ENCODE peak calls at places on chromosomes 3 and 15, in eight cellular contexts. A, J, U, T, L, R, E and H are unnamed samples.
A peak's percentile ranks its signal among the peaks of the same experiment; 100 is the strongest.

GRCh38 chr15:54567408-54568040 is 589.3 kb downstream of the UNC13C start:
- DNase-seq in A (no peak), J (no peak), U (no peak), T (no peak), L (no peak), R (no peak), E (no peak), H (no peak)

GRCh38 chr3:43207628-43208085 is 78.7 kb upstream of the SNRK start:
- DNase-seq in A (no peak), J (no peak), U (no peak), T (no peak), L (no peak), R (no peak), E (no peak), H (no peak)

GRCh38 chr3:55402886-55403605 is 84.1 kb downstream of the WNT5A start:
- DNase-seq in A (no peak), J (no peak), U (no peak), T (no peak), L (no peak), R (no peak), E (no peak), H (no peak)

GRCh38 chr3:194261581-194262063 is 89.5 kb downstream of the CPN2 start:
- DNase-seq in A (no peak), J (no peak), U (no peak), T (no peak), L (peak; percentile 14), R (no peak), E (no peak), H (no peak)

GRCh38 chr3:101816215-101817149 is 32.8 kb upstream of the NFKBIZ start:
- DNase-seq in A (no peak), J (no peak), U (no peak), T (no peak), L (no peak), R (no peak), E (no peak), H (no peak)

GRCh38 chr15:68305420-68305871 is 27.9 kb downstream of the FEM1B start:
- DNase-seq in A (peak; percentile 56), J (no peak), U (no peak), T (no peak), L (no peak), R (peak; percentile 8), E (no peak), H (peak; percentile 32)

GRCh38 chr3:70824785-70825184 is 512.3 kb upstream of the MDFIC2 start:
- DNase-seq in A (no peak), J (no peak), U (no peak), T (no peak), L (no peak), R (no peak), E (no peak), H (no peak)

GRCh38 chr15:84595660-84596059 is 5.1 kb upstream of the ZSCAN2 start:
- DNase-seq in A (no peak), J (no peak), U (no peak), T (no peak), L (no peak), R (no peak), E (no peak), H (no peak)

GRCh38 chr15:39025331-39025730 is 460.7 kb upstream of the RASGRP1 start:
- DNase-seq in A (no peak), J (no peak), U (no peak), T (no peak), L (no peak), R (no peak), E (no peak), H (no peak)

GRCh38 chr3:111252795-111253194 is 181.2 kb downstream of the NECTIN3 start:
- DNase-seq in A (peak; percentile 41), J (no peak), U (peak; percentile 60), T (no peak), L (no peak), R (peak; percentile 43), E (no peak), H (peak; percentile 6)

GRCh38 chr3:169240786-169241486 is 422.6 kb downstream of the MECOM start:
- DNase-seq in A (no peak), J (no peak), U (no peak), T (no peak), L (no peak), R (no peak), E (no peak), H (no peak)

GRCh38 chr3:63918321-63918720 is 6.1 kb upstream of the SCAANT1 start:
- DNase-seq in A (no peak), J (no peak), U (no peak), T (no peak), L (no peak), R (no peak), E (no peak), H (no peak)

GRCh38 chr3:189099031-189099471 is 72.7 kb upstream of the TPRG1 start:
- DNase-seq in A (peak; percentile 64), J (peak; percentile 99), U (no peak), T (no peak), L (peak; percentile 90), R (peak; percentile 83), E (no peak), H (no peak)

GRCh38 chr3:166785851-166786250 is 594.2 kb downstream of the ZBBX start:
- DNase-seq in A (no peak), J (no peak), U (no peak), T (no peak), L (no peak), R (no peak), E (no peak), H (no peak)

GRCh38 chr3:39346785-39347585 is 17.5 kb downstream of the CCR8 start:
- DNase-seq in A (no peak), J (no peak), U (peak; percentile 28), T (no peak), L (no peak), R (no peak), E (no peak), H (no peak)

GRCh38 chr15:99275061-99275460 is 23.8 kb downstream of the LRRC28 start:
- DNase-seq in A (no peak), J (no peak), U (no peak), T (no peak), L (no peak), R (no peak), E (no peak), H (no peak)

GRCh38 chr15:99279290-99279689 is 28.0 kb downstream of the LRRC28 start:
- DNase-seq in A (no peak), J (no peak), U (no peak), T (no peak), L (no peak), R (no peak), E (no peak), H (no peak)

GRCh38 chr15:99279783-99280307 is 28.6 kb downstream of the LRRC28 start:
- DNase-seq in A (no peak), J (no peak), U (no peak), T (no peak), L (no peak), R (no peak), E (no peak), H (no peak)

GRCh38 chr15:99275525-99276128 is 24.3 kb downstream of the LRRC28 start:
- DNase-seq in A (no peak), J (no peak), U (peak; percentile 19), T (no peak), L (no peak), R (no peak), E (no peak), H (no peak)
- H3K4me1 ChIP-seq in A (peaks cover 6% of the 10 kb centered on the region), J (peaks cover 14% of the 10 kb centered on the region), U (peaks cover 8% of the 10 kb centered on the region), T (no peaks in the 10 kb centered on the region), L (no peaks in the 10 kb centered on the region), R (no peaks in the 10 kb centered on the region), E (peaks cover 2% of the 10 kb centered on the region), H (no peaks in the 10 kb centered on the region)

GRCh38 chr3:37116998-37117397 is 57.4 kb downstream of the LRRFIP2 start:
- DNase-seq in A (no peak), J (no peak), U (no peak), T (no peak), L (no peak), R (no peak), E (no peak), H (no peak)
- H3K4me1 ChIP-seq in A (peaks cover 9% of the 10 kb centered on the region), J (peaks cover 43% of the 10 kb centered on the region), U (no peaks in the 10 kb centered on the region), T (no peaks in the 10 kb centered on the region), L (peaks cover 6% of the 10 kb centered on the region), R (no peaks in the 10 kb centered on the region), E (no peaks in the 10 kb centered on the region), H (peaks cover 35% of the 10 kb centered on the region)

GRCh38 chr3:113697192-113698090 is 999 bp upstream of the USF3 start:
- DNase-seq in A (peak; percentile 78), J (no peak), U (peak; percentile 66), T (no peak), L (peak; percentile 53), R (peak; percentile 52), E (no peak), H (peak; percentile 21)
- H3K4me1 ChIP-seq in A (peaks cover 48% of the 10 kb centered on the region), J (peaks cover 39% of the 10 kb centered on the region), U (peaks cover 18% of the 10 kb centered on the region), T (no peaks in the 10 kb centered on the region), L (peaks cover 4% of the 10 kb centered on the region), R (peaks cover 18% of the 10 kb centered on the region), E (peaks cover 7% of the 10 kb centered on the region), H (peaks cover 8% of the 10 kb centered on the region)

GRCh38 chr15:94031072-94031471 is 200.3 kb upstream of the MCTP2 start:
- DNase-seq in A (no peak), J (no peak), U (no peak), T (no peak), L (no peak), R (no peak), E (no peak), H (no peak)

GRCh38 chr15:94027571-94027970 is 203.8 kb upstream of the MCTP2 start:
- DNase-seq in A (no peak), J (no peak), U (no peak), T (no peak), L (no peak), R (no peak), E (no peak), H (peak; percentile 45)

GRCh38 chr15:94028809-94029208 is 202.6 kb upstream of the MCTP2 start:
- DNase-seq in A (no peak), J (no peak), U (no peak), T (no peak), L (no peak), R (no peak), E (no peak), H (peak; percentile 46)

GRCh38 chr15:94028121-94028520 is 203.2 kb upstream of the MCTP2 start:
- DNase-seq in A (no peak), J (no peak), U (no peak), T (no peak), L (no peak), R (no peak), E (no peak), H (no peak)

GRCh38 chr15:94029495-94029894 is 201.9 kb upstream of the MCTP2 start:
- DNase-seq in A (no peak), J (no peak), U (no peak), T (no peak), L (no peak), R (no peak), E (no peak), H (peak; percentile 96)
- H3K4me1 ChIP-seq in A (no peaks in the 10 kb centered on the region), J (no peaks in the 10 kb centered on the region), U (no peaks in the 10 kb centered on the region), T (no peaks in the 10 kb centered on the region), L (no peaks in the 10 kb centered on the region), R (no peaks in the 10 kb centered on the region), E (peaks cover 2% of the 10 kb centered on the region), H (peaks cover 70% of the 10 kb centered on the region)

GRCh38 chr15:78050851-78051250 is 26.7 kb downstream of the TBC1D2B start:
- DNase-seq in A (no peak), J (peak; percentile 13), U (no peak), T (peak; percentile 16), L (no peak), R (no peak), E (no peak), H (no peak)
- H3K4me1 ChIP-seq in A (peaks cover 100% of the 10 kb centered on the region), J (peaks cover 70% of the 10 kb centered on the region), U (peaks cover 29% of the 10 kb centered on the region), T (peaks cover 91% of the 10 kb centered on the region), L (peaks cover 23% of the 10 kb centered on the region), R (peaks cover 65% of the 10 kb centered on the region), E (peaks cover 14% of the 10 kb centered on the region), H (peaks cover 40% of the 10 kb centered on the region)

GRCh38 chr3:12957824-12958792 is 115.1 kb downstream of the IQSEC1 start:
- DNase-seq in A (no peak), J (no peak), U (no peak), T (no peak), L (no peak), R (no peak), E (no peak), H (no peak)
- H3K4me1 ChIP-seq in A (peaks cover 100% of the 10 kb centered on the region), J (peaks cover 100% of the 10 kb centered on the region), U (peaks cover 19% of the 10 kb centered on the region), T (peaks cover 24% of the 10 kb centered on the region), L (peaks cover 54% of the 10 kb centered on the region), R (peaks cover 50% of the 10 kb centered on the region), E (peaks cover 14% of the 10 kb centered on the region), H (no peaks in the 10 kb centered on the region)